ENCODE peak calls at places on chromosomes 12 and 14, in eight cellular contexts. T is heart right ventricle, K is mammary epithelial cell, Y is astrocyte, I is transverse colon, Z is tibial nerve, N is PC-9, V is fibroblast of lung. X is an unnamed sample.

GRCh38 chr12:50665609-50666008 is 98.3 kb upstream of the ATF1 start:
- DNase-seq in T (no peak), K (no peak), Y (no peak), I (no peak), Z (no peak), N (no peak), V (no peak), X (no peak)

GRCh38 chr14:97994020-97994531 is 1196.9 kb downstream of the VRK1 start:
- DNase-seq in T (no peak), K (no peak), Y (no peak), I (no peak), Z (no peak), N (no peak), V (no peak), X (no peak)

GRCh38 chr12:49413010-49413409 is 45.7 kb downstream of the SPATS2 start:
- DNase-seq in T (no peak), K (peak), Y (no peak), I (no peak), Z (no peak), N (no peak), V (no peak), X (no peak)

GRCh38 chr14:97058589-97058988 is 261.4 kb downstream of the VRK1 start:
- DNase-seq in T (no peak), K (no peak), Y (no peak), I (no peak), Z (no peak), N (no peak), V (no peak), X (no peak)

GRCh38 chr12:50980545-50980944 is 28.2 kb downstream of the HIGD1C start:
- DNase-seq in T (no peak), K (no peak), Y (no peak), I (no peak), Z (no peak), N (no peak), V (no peak), X (no peak)

GRCh38 chr12:131831021-131831571 is 2.9 kb downstream of the MMP17 start:
- DNase-seq in T (no peak), K (peak), Y (no peak), I (no peak), Z (no peak), N (peak), V (peak), X (no peak)

GRCh38 chr14:44961151-44961729 is 507 bp downstream of the KLHL28 start:
- DNase-seq in T (peak), K (peak), Y (peak), I (peak), Z (no peak), N (peak), V (peak), X (peak)

GRCh38 chr14:68687746-68688145 is 105.1 kb downstream of the ZFP36L1 start:
- DNase-seq in T (no peak), K (peak), Y (peak), I (no peak), Z (no peak), N (peak), V (peak), X (no peak)

GRCh38 chr12:46179693-46180452 is 89.0 kb downstream of the SLC38A1 start:
- DNase-seq in T (no peak), K (no peak), Y (no peak), I (peak), Z (no peak), N (no peak), V (no peak), X (no peak)

GRCh38 chr12:50934371-50934851 is 17.9 kb upstream of the HIGD1C start:
- DNase-seq in T (no peak), K (no peak), Y (no peak), I (no peak), Z (no peak), N (no peak), V (no peak), X (no peak)

GRCh38 chr14:102043251-102044025 is 43.4 kb downstream of the HSP90AA1 start:
- DNase-seq in T (no peak), K (no peak), Y (no peak), I (no peak), Z (no peak), N (no peak), V (no peak), X (peak)

GRCh38 chr14:45426685-45427282 is 173.8 kb upstream of the MIS18BP1 start:
- DNase-seq in T (no peak), K (peak), Y (peak), I (no peak), Z (no peak), N (no peak), V (peak), X (no peak)

GRCh38 chr14:22689186-22689585 is 45.0 kb upstream of the OR6J1 start:
- DNase-seq in T (no peak), K (peak), Y (peak), I (no peak), Z (no peak), N (peak), V (peak), X (no peak)

GRCh38 chr12:6493580-6494350 is at the start of gene NCAPD2:
- DNase-seq in T (peak), K (peak), Y (peak), I (peak), Z (peak), N (peak), V (peak), X (peak)
- TF ChIP-seq CTCF in T (no peak), K (peak), Y (peak), I (peak), Z (peak), N (peak), V (peak), X (peak)

GRCh38 chr14:50953497-50953896 is 9.2 kb upstream of the PYGL start:
- DNase-seq in T (no peak), K (no peak), Y (no peak), I (no peak), Z (no peak), N (no peak), V (no peak), X (no peak)
- H3K27ac ChIP-seq in T (no peak), K (no peak), Y (no peak), I (no peak), Z (no peak), N (no peak), V (no peak), X (no peak)

DNA sequence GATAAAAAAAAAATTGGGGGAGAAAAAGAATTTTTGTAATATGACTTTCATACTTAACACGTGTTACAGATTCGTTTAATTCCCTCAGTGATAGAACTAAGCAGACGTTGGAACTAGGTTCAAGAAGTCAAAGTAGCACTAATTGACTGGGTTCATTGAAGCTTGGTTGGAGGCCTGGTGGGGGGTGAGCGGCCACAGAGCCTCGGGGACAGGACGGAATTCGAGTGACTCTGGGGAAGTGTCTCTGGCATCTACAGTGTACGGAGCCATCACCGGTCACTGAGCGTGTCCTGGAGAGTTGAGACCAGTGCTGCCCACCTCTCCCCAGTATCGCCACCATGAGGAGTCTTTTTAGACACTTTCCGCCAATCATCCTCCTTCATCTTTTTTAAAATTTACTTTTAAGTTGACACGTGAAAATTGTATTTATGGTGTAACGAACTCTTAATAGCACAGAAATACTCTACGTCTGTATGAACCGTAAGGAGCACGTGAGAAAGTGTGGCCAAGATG is 1.3 kb downstream of the ZFYVE21 start:
- DNase-seq in T (no peak), K (no peak), Y (no peak), I (no peak), Z (no peak), N (no peak), V (no peak), X (no peak)
- H3K4me3 ChIP-seq in T (peak), K (peak), Y (peak), I (peak), Z (peak), N (peak), V (peak), X (peak)

GRCh38 chr12:130016986-130017385 is 113.2 kb upstream of the TMEM132D start:
- DNase-seq in T (no peak), K (no peak), Y (no peak), I (no peak), Z (no peak), N (no peak), V (no peak), X (no peak)

GRCh38 chr12:130011611-130012385 is 108.0 kb upstream of the TMEM132D start:
- DNase-seq in T (no peak), K (no peak), Y (no peak), I (no peak), Z (no peak), N (no peak), V (no peak), X (no peak)

GRCh38 chr12:130016194-130016593 is 112.4 kb upstream of the TMEM132D start:
- DNase-seq in T (no peak), K (no peak), Y (no peak), I (no peak), Z (no peak), N (no peak), V (no peak), X (no peak)

GRCh38 chr12:130013771-130014484 is 110.1 kb upstream of the TMEM132D start:
- DNase-seq in T (no peak), K (peak), Y (no peak), I (peak), Z (no peak), N (peak), V (peak), X (peak)

DNA sequence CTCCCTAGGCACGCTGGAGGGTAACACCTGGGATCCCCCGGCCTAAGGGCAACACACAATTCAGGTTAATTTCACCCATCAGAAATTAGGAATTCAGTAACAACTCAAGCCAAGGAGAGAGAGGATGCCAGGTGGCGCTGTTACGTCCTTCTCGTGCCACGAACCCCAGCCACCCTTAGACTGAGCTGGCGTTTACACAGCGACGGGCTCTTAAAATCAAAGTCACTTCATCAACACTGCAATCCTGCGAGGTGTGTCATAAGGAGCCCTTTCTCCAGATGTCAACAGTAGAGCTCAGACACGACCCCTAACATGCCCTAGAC is 110.6 kb upstream of the TMEM132D start:
- DNase-seq in T (no peak), K (no peak), Y (no peak), I (no peak), Z (no peak), N (no peak), V (no peak), X (peak)
- TF ChIP-seq CTCF in T (no peak), K (no peak), Y (no peak), I (no peak), Z (no peak), N (no peak), V (no peak), X (no peak)

GRCh38 chr14:104682107-104682593 is 7.3 kb upstream of the INF2 start:
- DNase-seq in T (no peak), K (no peak), Y (no peak), I (no peak), Z (no peak), N (peak), V (no peak), X (no peak)
- H3K27ac ChIP-seq in T (peak), K (peak), Y (peak), I (peak), Z (peak), N (peak), V (peak), X (peak)

GRCh38 chr12:54021006-54021405 is 7.2 kb upstream of the HOXC6 start:
- DNase-seq in T (no peak), K (no peak), Y (no peak), I (no peak), Z (no peak), N (no peak), V (no peak), X (no peak)
- H3K4me3 ChIP-seq in T (no peak), K (peak), Y (no peak), I (no peak), Z (peak), N (no peak), V (no peak), X (no peak)

GRCh38 chr12:121626853-121627623 is 708 bp downstream of the ORAI1 start:
- DNase-seq in T (peak), K (peak), Y (peak), I (peak), Z (peak), N (peak), V (peak), X (peak)
- TF ChIP-seq CTCF in T (no peak), K (peak), Y (no peak), I (peak), Z (no peak), N (no peak), V (peak), X (peak)

GRCh38 chr12:118034429-118035193 is 18.1 kb downstream of the RFC5 start:
- DNase-seq in T (no peak), K (peak), Y (peak), I (peak), Z (no peak), N (peak), V (peak), X (no peak)
- H3K27ac ChIP-seq in T (no peak), K (no peak), Y (no peak), I (no peak), Z (no peak), N (no peak), V (peak), X (peak)

GRCh38 chr12:114693532-114693931 is 9.6 kb upstream of the TBX3 start:
- DNase-seq in T (no peak), K (no peak), Y (no peak), I (no peak), Z (no peak), N (no peak), V (no peak), X (no peak)

GRCh38 chr12:114691810-114692557 is 8.0 kb upstream of the TBX3 start:
- DNase-seq in T (no peak), K (peak), Y (no peak), I (no peak), Z (no peak), N (no peak), V (no peak), X (no peak)

GRCh38 chr12:114691196-114691595 is 7.2 kb upstream of the TBX3 start:
- DNase-seq in T (no peak), K (no peak), Y (no peak), I (no peak), Z (no peak), N (no peak), V (no peak), X (no peak)

GRCh38 chr12:114694436-114695304 is 10.7 kb upstream of the TBX3 start:
- DNase-seq in T (no peak), K (no peak), Y (no peak), I (no peak), Z (no peak), N (no peak), V (no peak), X (no peak)

DNA sequence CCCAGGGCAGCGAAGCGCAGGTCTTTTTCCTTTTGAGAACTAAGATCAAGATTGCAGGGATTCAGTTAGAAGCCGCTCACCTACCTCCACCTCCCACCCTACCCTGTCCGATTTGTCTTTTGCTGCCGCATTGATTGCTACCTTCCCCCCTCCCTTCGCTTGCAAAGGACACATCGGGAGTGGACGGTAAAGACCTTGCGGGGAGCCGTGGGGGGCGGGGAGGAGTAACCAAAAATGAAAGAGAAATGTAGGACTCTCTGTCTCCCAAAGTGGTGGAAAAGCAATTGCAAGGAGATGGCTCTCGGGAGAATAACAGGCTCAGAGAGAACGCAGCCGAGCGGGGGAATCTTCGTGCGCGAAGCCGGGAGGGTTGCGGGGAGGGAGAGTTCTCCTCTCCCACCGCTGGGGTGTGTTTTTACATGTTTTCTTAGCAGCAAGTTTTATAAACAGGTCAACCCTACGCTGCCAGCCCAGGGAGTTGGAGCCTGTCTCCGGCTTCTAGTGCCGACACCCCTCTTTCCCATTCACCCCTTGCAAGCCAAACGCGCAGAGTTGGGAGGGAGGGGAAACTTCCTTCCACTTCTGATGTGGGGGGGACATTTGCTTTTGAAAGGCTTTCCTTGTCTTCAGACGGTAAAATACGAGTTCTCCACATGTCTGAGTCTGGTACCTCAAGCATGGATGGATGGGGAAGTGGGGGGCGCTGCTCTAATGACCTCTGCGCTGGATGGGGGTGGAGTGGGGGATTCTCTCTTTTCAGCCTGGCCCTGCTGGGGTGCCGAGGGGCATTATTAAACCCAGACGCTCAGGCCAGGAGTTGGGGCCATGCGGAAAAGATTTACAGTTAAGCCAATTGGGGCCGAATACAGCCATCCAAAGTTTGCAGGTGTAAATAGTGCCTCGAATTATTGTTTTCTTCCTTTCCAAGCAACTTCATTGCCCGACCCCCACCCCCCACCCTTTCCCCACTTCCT is 8.9 kb upstream of the TBX3 start:
- DNase-seq in T (no peak), K (peak), Y (no peak), I (no peak), Z (no peak), N (no peak), V (no peak), X (no peak)
- H3K4me3 ChIP-seq in T (peak), K (peak), Y (peak), I (peak), Z (peak), N (no peak), V (peak), X (peak)